ENCODE peak calls at places on chromosome 15, in six cellular contexts. D is spleen, T is hepatocyte, P is psoas muscle, U is K562, B is brain microvascular endothelial cell. F is an unnamed sample.

GRCh38 chr15:66617137-66618090 is 51.6 kb upstream of the LCTL start:
- DNase-seq in D (peak), T (peak), P (peak), U (no peak), B (peak), F (peak)

GRCh38 chr15:22918056-22918455 is 62.1 kb downstream of the CYFIP1 start:
- DNase-seq in D (peak), T (no peak), P (no peak), U (no peak), B (peak), F (no peak)

GRCh38 chr15:58734859-58735258 is 14.6 kb downstream of the ADAM10 start:
- DNase-seq in D (no peak), T (no peak), P (no peak), U (no peak), B (no peak), F (no peak)

GRCh38 chr15:83219026-83219425 is 11.4 kb upstream of the HDGFL3 start:
- DNase-seq in D (no peak), T (no peak), P (no peak), U (no peak), B (peak), F (no peak)

GRCh38 chr15:72534522-72534921 is 60.4 kb downstream of the ARIH1 start:
- DNase-seq in D (no peak), T (no peak), P (no peak), U (no peak), B (no peak), F (no peak)

GRCh38 chr15:41848595-41848994 is 9.9 kb downstream of the PLA2G4B start:
- DNase-seq in D (no peak), T (no peak), P (no peak), U (no peak), B (no peak), F (no peak)

GRCh38 chr15:88654430-88655102 is 15.8 kb downstream of the ISG20 start:
- DNase-seq in D (peak), T (no peak), P (no peak), U (no peak), B (no peak), F (peak)

GRCh38 chr15:75727031-75727531 is 14.4 kb upstream of the CSPG4 start:
- DNase-seq in D (peak), T (no peak), P (peak), U (no peak), B (no peak), F (no peak)

GRCh38 chr15:37041836-37042235 is 58.5 kb downstream of the MEIS2 start:
- DNase-seq in D (no peak), T (no peak), P (no peak), U (no peak), B (no peak), F (no peak)

GRCh38 chr15:27324871-27325270 is 353.9 kb downstream of the GABRG3 start:
- DNase-seq in D (no peak), T (no peak), P (no peak), U (no peak), B (no peak), F (no peak)

GRCh38 chr15:52153900-52154895 is 37.0 kb downstream of the GNB5 start:
- DNase-seq in D (no peak), T (no peak), P (no peak), U (no peak), B (no peak), F (no peak)

GRCh38 chr15:50315814-50316630 is 39.0 kb downstream of the GABPB1 start:
- DNase-seq in D (no peak), T (peak), P (no peak), U (no peak), B (no peak), F (no peak)

GRCh38 chr15:61530769-61531168 is 301.7 kb upstream of the RORA start:
- DNase-seq in D (no peak), T (no peak), P (no peak), U (peak), B (no peak), F (no peak)

GRCh38 chr15:68484696-68485400 is 52.9 kb upstream of the ITGA11 start:
- DNase-seq in D (no peak), T (no peak), P (peak), U (no peak), B (peak), F (no peak)

GRCh38 chr15:45544266-45545023 is 21.9 kb upstream of the SLC30A4 start:
- DNase-seq in D (no peak), T (no peak), P (no peak), U (no peak), B (no peak), F (no peak)

GRCh38 chr15:53328341-53328740 is 431.1 kb downstream of the WDR72 start:
- DNase-seq in D (no peak), T (peak), P (no peak), U (no peak), B (no peak), F (no peak)

GRCh38 chr15:50017522-50017921 is 101.5 kb downstream of the ATP8B4 start:
- DNase-seq in D (no peak), T (no peak), P (no peak), U (no peak), B (no peak), F (no peak)

GRCh38 chr15:88378259-88378658 is 88.9 kb downstream of the MRPL46 start:
- DNase-seq in D (no peak), T (no peak), P (no peak), U (no peak), B (no peak), F (no peak)

GRCh38 chr15:60328852-60329443 is 68.8 kb downstream of the ANXA2 start:
- DNase-seq in D (no peak), T (peak), P (no peak), U (peak), B (peak), F (no peak)

GRCh38 chr15:100275641-100276040 is 66.1 kb downstream of the ADAMTS17 start:
- DNase-seq in D (no peak), T (no peak), P (no peak), U (no peak), B (no peak), F (no peak)

GRCh38 chr15:88748081-88748480 is 55.2 kb upstream of the ACAN start:
- DNase-seq in D (no peak), T (no peak), P (no peak), U (no peak), B (no peak), F (no peak)

GRCh38 chr15:65431731-65432130 is 9.0 kb upstream of the IGDCC4 start:
- DNase-seq in D (no peak), T (no peak), P (no peak), U (no peak), B (no peak), F (peak)

GRCh38 chr15:40329804-40330203 is 6.3 kb downstream of the INAFM2 start:
- DNase-seq in D (no peak), T (no peak), P (no peak), U (no peak), B (peak), F (no peak)

GRCh38 chr15:40330368-40330836 is 6.9 kb downstream of the INAFM2 start:
- DNase-seq in D (no peak), T (no peak), P (no peak), U (peak), B (no peak), F (no peak)

GRCh38 chr15:40328711-40329240 is 5.3 kb downstream of the INAFM2 start:
- DNase-seq in D (no peak), T (no peak), P (no peak), U (no peak), B (no peak), F (no peak)

GRCh38 chr15:40327338-40327917 is 3.9 kb downstream of the INAFM2 start:
- DNase-seq in D (peak), T (no peak), P (no peak), U (no peak), B (no peak), F (no peak)

DNA sequence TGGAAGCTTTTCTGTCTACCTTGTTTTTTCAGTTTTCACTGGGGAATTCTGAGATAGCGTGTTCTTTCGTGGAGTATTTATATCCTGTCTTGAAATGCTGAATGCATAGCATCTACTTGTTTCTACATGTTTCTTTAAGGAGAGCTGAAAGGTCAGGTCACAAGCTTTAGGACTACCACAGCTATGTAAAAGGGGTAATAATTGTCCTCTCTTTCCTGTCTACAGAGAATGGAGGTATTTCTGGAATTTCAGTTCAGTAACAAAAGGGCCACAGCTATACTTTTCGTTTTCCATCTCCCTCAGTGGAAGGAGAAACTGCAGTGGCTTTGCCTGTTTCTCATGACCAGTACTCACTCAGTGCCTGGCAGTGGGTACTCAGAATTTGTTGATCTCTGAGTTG is 4.7 kb downstream of the INAFM2 start:
- DNase-seq in D (no peak), T (no peak), P (no peak), U (no peak), B (no peak), F (no peak)
- H3K27ac ChIP-seq in D (no peak), T (peak), P (no peak), U (no peak), B (peak), F (peak)

GRCh38 chr15:69502470-69503045 is 49.9 kb downstream of the RPLP1 start:
- DNase-seq in D (no peak), T (no peak), P (no peak), U (no peak), B (no peak), F (no peak)
- TF ChIP-seq CTCF in D (no peak), T (no peak), P (peak), U (peak), B (peak), F (no peak)

GRCh38 chr15:78209646-78210348 is 24.6 kb downstream of the ACSBG1 start:
- DNase-seq in D (peak), T (no peak), P (no peak), U (no peak), B (no peak), F (peak)
- H3K27ac ChIP-seq in D (no peak), T (peak), P (peak), U (no peak), B (no peak), F (no peak)

GRCh38 chr15:74543583-74543982 is 2.6 kb downstream of the ARID3B start:
- DNase-seq in D (no peak), T (no peak), P (no peak), U (no peak), B (no peak), F (no peak)
- TF ChIP-seq CTCF in D (no peak), T (peak), P (no peak), U (peak), B (peak), F (no peak)

GRCh38 chr15:89781055-89781454 is 4.9 kb downstream of the MESP2 start:
- DNase-seq in D (peak), T (no peak), P (no peak), U (no peak), B (no peak), F (no peak)
- H3K27ac ChIP-seq in D (no peak), T (peak), P (no peak), U (peak), B (no peak), F (no peak)

GRCh38 chr15:48800811-48801460 is 9.9 kb downstream of the CEP152 start:
- DNase-seq in D (no peak), T (peak), P (no peak), U (no peak), B (no peak), F (no peak)
- TF ChIP-seq CTCF in D (peak), T (peak), P (peak), U (no peak), B (peak), F (no peak)

GRCh38 chr15:93059442-93059841 is 29.6 kb downstream of the RGMA start:
- DNase-seq in D (no peak), T (no peak), P (peak), U (no peak), B (no peak), F (no peak)

GRCh38 chr15:93058904-93059427 is 30.0 kb downstream of the RGMA start:
- DNase-seq in D (no peak), T (no peak), P (no peak), U (no peak), B (no peak), F (no peak)

GRCh38 chr15:93058128-93058527 is 30.9 kb downstream of the RGMA start:
- DNase-seq in D (no peak), T (no peak), P (no peak), U (no peak), B (no peak), F (no peak)

GRCh38 chr15:93063292-93063671 is 25.7 kb downstream of the RGMA start:
- DNase-seq in D (no peak), T (no peak), P (peak), U (no peak), B (no peak), F (no peak)

GRCh38 chr15:93060336-93061248 is 28.4 kb downstream of the RGMA start:
- DNase-seq in D (peak), T (no peak), P (peak), U (no peak), B (no peak), F (no peak)
- H3K27ac ChIP-seq in D (no peak), T (no peak), P (no peak), U (no peak), B (no peak), F (no peak)